ENCODE peak calls at places on chromosomes 13 and 19, in nine cellular contexts. C is fibroblast of pulmonary artery, B is kidney epithelial cell, W is psoas muscle, Y is body of pancreas, I is right lobe of liver, K is Peyer's patch, U is fibroblast of the aortic adventitia, H is astrocyte of the cerebellum. Z is an unnamed sample.

GRCh38 chr19:8085606-8086464 is 33.3 kb downstream of the CCL25 start:
- DNase-seq in C (no peak), B (no peak), W (no peak), Y (no peak), I (no peak), K (peak; percentile 73), U (no peak), H (no peak), Z (no peak)

GRCh38 chr19:35533822-35534521 is 716 bp downstream of the GAPDHS start:
- DNase-seq in C (peak; percentile 25), B (no peak), W (no peak), Y (no peak), I (no peak), K (no peak), U (peak; percentile 29), H (no peak), Z (no peak)

GRCh38 chr13:86193281-86193680 is 394.1 kb upstream of the SLITRK6 start:
- DNase-seq in C (no peak), B (no peak), W (no peak), Y (no peak), I (no peak), K (no peak), U (no peak), H (no peak), Z (no peak)

GRCh38 chr19:50415661-50416033 is 3.1 kb upstream of the SPIB start:
- DNase-seq in C (no peak), B (no peak), W (no peak), Y (no peak), I (no peak), K (no peak), U (no peak), H (no peak), Z (no peak)

GRCh38 chr19:51111606-51112005 is 3.4 kb upstream of the CTU1 start:
- DNase-seq in C (peak; percentile 11), B (no peak), W (no peak), Y (no peak), I (no peak), K (no peak), U (no peak), H (no peak), Z (no peak)

GRCh38 chr19:16327911-16328823 is 3.5 kb downstream of the KLF2 start:
- DNase-seq in C (peak; percentile 94), B (no peak), W (peak; percentile 86), Y (peak; percentile 33), I (peak; percentile 72), K (no peak), U (peak; percentile 93), H (no peak), Z (no peak)

GRCh38 chr13:54029226-54029625 is 1000.6 kb downstream of the OLFM4 start:
- DNase-seq in C (no peak), B (peak; percentile 99), W (no peak), Y (no peak), I (no peak), K (no peak), U (no peak), H (peak; percentile 86), Z (peak; percentile 87)

GRCh38 chr19:51531349-51532315 is at the start of gene SIGLEC6:
- DNase-seq in C (no peak), B (no peak), W (peak; percentile 41), Y (no peak), I (no peak), K (no peak), U (no peak), H (no peak), Z (no peak)

GRCh38 chr13:109764474-109765292 is 21.7 kb downstream of the IRS2 start:
- DNase-seq in C (no peak), B (no peak), W (peak; percentile 51), Y (no peak), I (no peak), K (no peak), U (no peak), H (no peak), Z (no peak)

GRCh38 chr19:23440207-23440606 is 44.9 kb upstream of the ZNF91 start:
- DNase-seq in C (no peak), B (no peak), W (no peak), Y (no peak), I (no peak), K (no peak), U (no peak), H (no peak), Z (no peak)

GRCh38 chr13:34155931-34156607 is 338.1 kb downstream of the RFC3 start:
- DNase-seq in C (peak; percentile 48), B (peak; percentile 35), W (no peak), Y (no peak), I (no peak), K (no peak), U (peak; percentile 24), H (no peak), Z (peak; percentile 95)

DNA sequence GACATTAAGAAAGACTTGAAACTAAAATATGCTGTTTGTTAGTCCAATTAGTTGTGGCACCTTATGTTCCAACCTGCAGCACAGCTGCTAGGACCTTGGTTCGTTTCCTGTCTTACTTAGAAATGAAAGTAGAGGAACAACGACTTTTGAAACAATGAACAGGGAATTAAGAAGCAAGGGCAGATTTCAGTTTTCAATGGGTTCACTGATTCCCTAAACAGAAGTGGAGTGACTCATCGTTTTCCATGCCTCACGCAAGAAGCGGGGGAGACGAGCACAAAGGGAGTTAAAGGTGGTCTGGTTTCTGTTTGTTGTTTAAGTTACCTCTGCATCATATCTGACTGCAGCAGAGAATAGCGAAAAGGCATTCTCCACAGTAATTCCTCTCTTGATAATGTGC is 44.8 kb downstream of the PHF11 start:
- DNase-seq in C (peak; percentile 79), B (no peak), W (no peak), Y (no peak), I (no peak), K (no peak), U (peak; percentile 35), H (peak; percentile 18), Z (no peak)
- TF ChIP-seq CTCF in C (no peak), B (no peak), W (no peak), Y (no peak), I (no peak), K (no peak), U (no peak), H (no peak), Z (no peak)

DNA sequence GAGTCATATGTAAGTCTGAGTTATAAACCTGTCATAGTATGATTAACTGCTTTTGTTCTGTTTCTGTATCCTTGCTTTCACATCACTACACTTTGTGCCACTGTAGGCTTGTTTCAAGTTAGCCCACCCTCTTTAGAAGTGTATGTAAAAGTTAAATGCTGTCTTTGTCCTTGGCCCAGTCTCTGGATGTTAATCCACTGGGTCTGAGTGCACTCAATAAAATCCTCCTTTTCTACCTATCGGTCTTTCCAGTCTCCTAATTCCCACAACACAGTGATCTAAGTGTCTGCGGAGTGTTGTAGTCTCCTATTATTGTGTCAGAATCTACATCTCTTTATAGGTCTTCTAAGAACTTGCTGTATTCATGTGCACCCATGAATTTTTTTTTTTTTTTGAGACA is 14.1 kb downstream of the ZNF429 start:
- DNase-seq in C (peak; percentile 9), B (no peak), W (no peak), Y (no peak), I (no peak), K (no peak), U (no peak), H (no peak), Z (no peak)
- H3K4me3 ChIP-seq in C (no peak overlapping the region), B (no peak overlapping the region), W (no peak overlapping the region), Y (no peak overlapping the region), I (no peak overlapping the region), K (no peak overlapping the region), U (no peak overlapping the region), H (no peak overlapping the region), Z (no peak overlapping the region)

DNA sequence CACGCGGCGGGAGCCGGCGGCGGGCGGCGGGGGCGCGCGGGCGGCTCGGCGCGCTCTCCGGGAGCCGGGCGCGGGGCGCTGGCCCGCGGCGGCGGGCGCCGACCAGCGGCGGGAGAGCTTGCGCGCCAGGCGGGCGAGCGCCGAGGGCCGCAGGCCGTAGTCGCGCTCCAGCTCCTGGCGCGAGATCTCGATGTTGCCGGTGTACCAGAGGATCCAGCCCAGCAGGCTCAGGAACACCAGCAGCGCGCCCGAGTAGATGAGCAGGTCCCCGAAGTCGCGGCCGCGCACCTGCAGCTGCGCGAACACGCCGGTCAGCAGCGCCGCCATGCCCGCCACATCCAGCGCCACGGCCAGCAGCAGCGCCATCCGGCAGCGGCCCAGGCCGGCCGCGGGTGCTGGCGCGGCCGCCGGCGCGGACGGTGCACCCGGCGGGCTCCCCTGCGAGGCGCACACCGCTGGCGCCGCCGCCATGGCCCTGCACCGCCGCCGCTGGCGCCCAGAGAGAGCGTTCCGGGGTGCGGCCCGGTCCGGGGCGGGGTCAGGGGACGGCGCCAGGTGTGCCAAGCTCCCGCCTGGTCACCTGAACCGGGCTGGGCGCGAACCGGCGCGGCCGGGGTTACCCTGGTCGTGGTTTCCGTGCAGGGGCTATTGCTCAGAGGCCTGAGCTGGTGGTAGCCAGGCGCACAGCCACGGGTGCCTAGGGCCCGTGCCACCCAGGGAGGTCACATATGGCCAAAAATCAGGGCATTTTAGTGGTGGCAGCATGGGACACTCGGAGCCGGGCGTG is at the start of gene TMEM238:
- DNase-seq in C (peak; percentile 73), B (no peak), W (peak; percentile 62), Y (peak; percentile 71), I (peak; percentile 85), K (peak; percentile 89), U (peak; percentile 56), H (no peak), Z (peak; percentile 30)
- TF ChIP-seq CTCF in C (no peak), B (no peak), W (peak; percentile 23), Y (no peak), I (peak; percentile 21), K (no peak), U (peak; percentile 11), H (no peak), Z (no peak)

GRCh38 chr13:20713014-20713376 is 9.5 kb downstream of the IL17D start:
- DNase-seq in C (no peak), B (no peak), W (no peak), Y (no peak), I (no peak), K (no peak), U (peak; percentile 14), H (no peak), Z (no peak)
- H3K4me3 ChIP-seq in C (peak overlapping the region; percentile 37), B (no peak overlapping the region), W (peak overlapping the region; percentile 44), Y (no peak overlapping the region), I (no peak overlapping the region), K (no peak overlapping the region), U (peak overlapping the region; percentile 15), H (no peak overlapping the region), Z (peak overlapping the region; percentile 24)

DNA sequence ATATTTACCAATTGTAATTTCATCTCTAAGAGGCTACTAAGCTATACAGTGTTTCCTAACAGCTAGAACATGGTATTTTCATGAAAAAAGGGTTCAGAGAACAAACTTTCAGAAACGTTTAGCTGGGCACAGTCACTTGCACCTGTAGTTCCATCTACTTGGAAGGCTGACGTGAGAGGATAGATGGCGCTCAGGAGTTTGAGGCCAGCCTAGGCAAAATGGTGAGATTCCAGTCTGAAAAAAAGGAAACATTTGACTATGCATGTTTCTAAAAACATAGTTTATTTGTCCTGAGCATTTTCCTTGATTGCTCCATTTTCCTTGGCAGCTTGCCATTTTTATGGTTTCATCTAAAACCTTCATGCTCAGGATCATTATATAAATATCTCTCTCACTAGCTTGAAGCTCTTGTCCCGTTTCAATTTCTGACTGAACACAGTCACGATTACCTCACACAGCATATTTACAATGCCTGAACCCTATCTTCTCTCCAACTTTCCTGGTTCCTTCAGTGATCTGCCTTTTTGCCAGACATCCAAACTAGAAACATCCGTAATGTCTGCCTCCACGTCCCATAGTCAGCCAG is 200.8 kb downstream of the RGCC start:
- DNase-seq in C (peak; percentile 83), B (no peak), W (no peak), Y (no peak), I (no peak), K (no peak), U (peak; percentile 80), H (peak; percentile 65), Z (no peak)
- TF ChIP-seq CTCF in C (no peak), B (no peak), W (no peak), Y (no peak), I (no peak), K (no peak), U (no peak), H (no peak), Z (peak; percentile 17)

Z was measured in retinal pigment epithelial cell.